ENCODE peak calls at places on chromosomes 4 and X, in four cellular contexts. Q, K, F and S are unnamed samples.

GRCh38 chr4:14169460-14169859 is 541.9 kb upstream of the BOD1L1 start:
- DNase-seq in K (peak), Q (no peak), F (peak), S (no peak)

GRCh38 chr4:8821151-8821950 is 50.3 kb downstream of the HMX1 start:
- DNase-seq in K (no peak), F (no peak), Q (peak), S (no peak)

GRCh38 chrX:153507484-153508178 is 9.8 kb upstream of the ATP2B3 start:
- DNase-seq in K (peak), F (peak), Q (peak), S (no peak)

GRCh38 chr4:80566203-80566872 is 230.8 kb downstream of the CFAP299 start:
- DNase-seq in Q (no peak), K (no peak), F (peak), S (no peak)

GRCh38 chrX:132022115-132022862 is 813 bp upstream of the STK26 start:
- DNase-seq in K (no peak), F (peak), Q (no peak), S (no peak)

GRCh38 chrX:6292599-6292998 is 63.9 kb upstream of the NLGN4X start:
- DNase-seq in Q (no peak), K (no peak), F (no peak), S (no peak)

GRCh38 chrX:131979116-131979515 is 44.0 kb upstream of the STK26 start:
- DNase-seq in Q (no peak), F (no peak), K (no peak), S (no peak)

GRCh38 chrX:37753384-37753783 is 26.5 kb upstream of the CYBB start:
- DNase-seq in K (no peak), Q (no peak), F (no peak), S (no peak)

GRCh38 chr4:89072921-89073320 is 15.9 kb upstream of the FAM13A start:
- DNase-seq in F (no peak), Q (no peak), K (no peak), S (no peak)

GRCh38 chrX:109184506-109185139 is 297.3 kb downstream of the GUCY2F start:
- DNase-seq in F (no peak), K (no peak), Q (no peak), S (no peak)

GRCh38 chr4:687048-687974 is 1.6 kb downstream of the SLC49A3 start:
- DNase-seq in F (peak), K (peak), Q (peak), S (peak)

GRCh38 chrX:34341258-34341657 is 209.1 kb upstream of the FAM47A start:
- DNase-seq in K (no peak), F (no peak), Q (no peak), S (no peak)

GRCh38 chrX:34341814-34342213 is 209.7 kb upstream of the FAM47A start:
- DNase-seq in F (no peak), K (no peak), Q (no peak), S (no peak)

GRCh38 chrX:34332336-34332735 is 200.2 kb upstream of the FAM47A start:
- DNase-seq in K (no peak), F (peak), Q (no peak), S (no peak)

GRCh38 chrX:34343001-34343400 is 210.9 kb upstream of the FAM47A start:
- DNase-seq in K (no peak), F (no peak), Q (no peak), S (no peak)

GRCh38 chrX:34338046-34338445 is 205.9 kb upstream of the FAM47A start:
- DNase-seq in Q (no peak), K (no peak), F (no peak), S (no peak)
- H3K4me3 ChIP-seq in Q (no peak), K (no peak), F (no peak), S (no peak)

GRCh38 chrX:66016905-66017658 is 22.8 kb downstream of the VSIG4 start:
- DNase-seq in F (no peak), K (no peak), Q (no peak), S (no peak)
- TF ChIP-seq CTCF in F (no peak), K (no peak), Q (no peak), S (no peak)

DNA sequence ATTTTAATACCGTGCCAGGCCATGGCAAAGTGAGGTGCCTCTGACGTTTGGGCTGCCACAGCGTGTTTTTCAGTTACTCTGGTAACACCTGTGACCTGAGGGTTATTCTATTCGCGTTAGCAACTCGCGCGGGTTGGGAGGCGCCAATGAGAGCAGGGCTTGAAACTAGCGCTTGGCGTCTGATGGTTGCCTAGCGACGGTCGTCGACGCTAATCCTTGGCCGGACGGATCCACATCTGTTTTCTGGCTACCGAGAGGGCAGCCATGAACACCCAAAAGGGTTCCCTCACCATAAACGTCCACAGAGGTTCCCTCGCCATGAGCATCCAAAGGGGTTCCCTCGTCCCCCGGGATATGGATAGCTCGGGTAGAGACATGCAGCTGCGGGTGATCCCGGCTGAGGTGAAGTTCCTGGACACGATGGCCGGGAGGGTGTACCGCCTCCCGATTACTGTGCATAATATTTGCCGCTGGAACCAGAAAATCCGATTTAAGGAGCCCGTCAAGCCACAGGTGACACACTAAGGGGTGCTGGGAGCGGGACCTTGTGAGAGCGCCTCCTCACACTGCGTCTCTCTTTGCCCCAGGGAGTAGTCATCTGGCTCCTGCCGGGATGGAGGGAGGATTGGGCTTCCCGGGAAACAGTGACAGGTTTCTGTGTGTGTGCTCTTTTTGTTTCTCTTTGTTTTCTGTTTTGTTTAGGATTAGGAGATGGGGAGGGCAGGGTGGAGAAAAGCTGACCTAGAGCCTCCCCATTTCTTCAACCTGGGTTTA is at the start of gene CFAP47:
- DNase-seq in K (no peak), F (peak), Q (no peak), S (no peak)
- H3K4me3 ChIP-seq in K (no peak), F (no peak), Q (peak), S (no peak)

GRCh38 chrX:150688911-150689451 is 4.2 kb upstream of the MTMR1 start:
- DNase-seq in F (peak), Q (no peak), K (peak), S (peak)
- TF ChIP-seq CTCF in F (no peak), Q (no peak), K (no peak), S (no peak)

DNA sequence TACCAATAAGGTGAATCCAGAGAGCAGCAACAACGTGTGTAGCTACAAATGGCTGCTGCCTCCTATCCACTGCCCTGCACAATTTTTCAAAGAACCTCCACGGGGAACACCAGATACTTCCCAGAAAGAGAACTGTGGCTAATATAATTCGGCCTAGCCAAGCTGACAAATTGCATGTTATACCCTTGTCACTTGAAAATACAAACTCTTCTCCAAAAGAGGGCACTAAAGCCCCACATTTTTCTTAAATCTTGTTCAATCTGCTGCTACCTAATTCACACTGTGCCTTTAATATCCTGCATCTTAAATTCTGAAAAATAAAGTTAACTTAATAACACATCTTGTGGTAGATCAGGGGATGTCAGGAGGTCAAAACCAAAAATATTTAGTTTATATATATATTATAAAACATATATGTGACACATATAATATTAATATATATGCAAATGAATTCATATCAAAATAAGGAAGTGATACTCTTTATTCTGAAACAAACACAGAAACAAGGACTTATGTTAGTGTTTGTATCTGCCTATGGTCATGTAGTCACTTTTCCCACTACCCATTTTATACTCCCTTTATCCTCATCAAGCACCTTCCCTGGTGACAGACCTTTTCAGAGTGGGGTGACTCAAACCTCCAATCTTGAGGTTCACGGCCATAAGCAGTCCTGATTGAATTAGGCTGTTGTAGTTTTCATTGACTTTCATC is 24.1 kb downstream of the CT45A1 start:
- DNase-seq in K (peak), F (peak), Q (no peak), S (no peak)
- H3K4me3 ChIP-seq in K (no peak), F (no peak), Q (no peak), S (no peak)

GRCh38 chrX:52265713-52266112 is 81.0 kb downstream of the MAGED4 start:
- DNase-seq in K (no peak), Q (no peak), F (no peak), S (no peak)

GRCh38 chrX:52270453-52271116 is 85.9 kb downstream of the MAGED4 start:
- DNase-seq in K (no peak), F (no peak), Q (no peak), S (no peak)

GRCh38 chrX:52271212-52271611 is 86.5 kb downstream of the MAGED4 start:
- DNase-seq in Q (no peak), F (peak), K (peak), S (no peak)
- TF ChIP-seq CTCF in Q (no peak), F (peak), K (peak), S (peak)

DNA sequence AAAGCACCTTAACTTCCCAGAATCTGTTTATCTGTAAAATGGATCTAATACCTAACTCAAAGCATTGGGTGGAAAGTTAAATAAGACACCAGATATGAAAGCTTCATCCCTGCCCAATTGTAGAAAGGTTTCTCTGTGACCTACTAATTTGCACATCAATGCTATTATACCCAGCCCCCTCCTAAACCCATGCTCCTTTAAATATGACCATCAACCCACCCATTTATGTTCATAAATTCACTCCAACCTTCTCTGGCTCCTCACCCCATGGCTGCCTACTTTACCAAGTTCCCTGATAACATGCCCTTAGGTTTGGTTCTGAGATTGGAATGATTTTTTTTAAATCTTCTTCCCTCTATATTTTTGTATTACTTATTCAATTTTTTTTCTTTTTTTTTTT is 1.9 kb downstream of the LYAR start:
- DNase-seq in F (no peak), Q (no peak), K (no peak), S (no peak)
- H3K4me3 ChIP-seq in F (no peak), Q (no peak), K (no peak), S (no peak)

DNA sequence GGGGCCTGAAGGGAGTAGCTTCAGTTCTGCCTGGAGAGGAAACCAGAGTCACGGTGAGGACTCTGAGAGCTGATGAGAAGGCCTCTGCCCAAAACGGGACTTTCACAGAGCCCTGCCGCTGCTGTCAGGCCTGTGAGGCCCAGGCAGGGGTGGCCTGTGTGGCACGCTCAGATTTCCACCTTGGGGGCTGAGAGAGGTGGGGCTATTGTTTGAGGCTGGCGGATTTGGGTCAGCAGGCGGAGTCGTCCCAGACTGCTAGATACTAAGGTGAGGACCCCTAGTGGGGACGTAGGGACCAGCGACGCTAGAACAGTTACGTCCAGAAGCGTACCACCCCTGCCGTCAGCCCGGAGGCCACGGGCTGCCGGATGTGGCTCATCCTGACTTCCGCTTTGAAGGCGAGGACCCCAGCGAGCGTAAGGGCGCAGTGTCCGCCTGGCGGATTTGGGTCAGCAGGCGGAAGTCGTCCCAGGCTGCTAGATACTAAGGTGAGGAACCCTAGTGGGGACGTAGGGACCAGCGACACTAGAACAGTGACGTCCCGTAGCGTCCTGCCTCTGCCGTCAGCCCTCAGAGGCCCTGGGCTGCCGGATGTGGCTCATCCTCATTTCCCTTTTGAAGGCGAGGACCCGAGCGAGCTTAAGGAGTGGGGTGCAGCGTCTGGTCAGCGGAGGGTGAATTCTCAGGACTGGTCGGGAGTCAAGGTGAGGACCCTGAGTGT is at the start of gene MAGEB1:
- DNase-seq in F (no peak), K (no peak), Q (no peak), S (no peak)
- TF ChIP-seq CTCF in F (no peak), K (no peak), Q (no peak), S (no peak)